ENCODE peak calls at places on chromosomes 3 and 15, in four cellular contexts. X, U, L and K are unnamed samples.

GRCh38 chr15:75483961-75484360 is 32.5 kb upstream of the SIN3A start:
- DNase-seq in X (no peak), U (no peak), L (no peak), K (no peak)

GRCh38 chr3:128878556-128879124 is 780 bp upstream of the ACAD9 start:
- DNase-seq in X (peak; percentile 33), U (peak; percentile 25), L (peak; percentile 77), K (peak; percentile 38)

GRCh38 chr3:22263042-22263441 is 512.0 kb upstream of the ZNF385D start:
- DNase-seq in X (no peak), U (no peak), L (peak; percentile 19), K (no peak)

GRCh38 chr3:30505866-30506517 is 100.4 kb upstream of the TGFBR2 start:
- DNase-seq in X (no peak), U (no peak), L (peak; percentile 41), K (no peak)

GRCh38 chr3:135621184-135621931 is 344.2 kb upstream of the PPP2R3A start:
- DNase-seq in X (no peak), U (no peak), L (no peak), K (no peak)

GRCh38 chr3:172229462-172229861 is 190.1 kb downstream of the FNDC3B start:
- DNase-seq in X (no peak), U (no peak), L (no peak), K (no peak)

GRCh38 chr3:156725706-156726105 is 51.3 kb downstream of the TIPARP start:
- DNase-seq in X (peak; percentile 45), U (no peak), L (no peak), K (peak; percentile 71)

GRCh38 chr3:152610621-152611020 is 224.3 kb upstream of the P2RY1 start:
- DNase-seq in X (no peak), U (no peak), L (no peak), K (no peak)

GRCh38 chr15:40871749-40872617 is 2.1 kb downstream of the RHOV start:
- DNase-seq in X (peak; percentile 77), U (no peak), L (no peak), K (peak; percentile 86)

GRCh38 chr15:56741541-56741940 is 8.2 kb upstream of the ZNF280D start:
- DNase-seq in X (no peak), U (no peak), L (no peak), K (no peak)

GRCh38 chr3:52187576-52187975 is 10.4 kb upstream of the ALAS1 start:
- DNase-seq in X (no peak), U (no peak), L (no peak), K (no peak)
- H3K4me1 ChIP-seq in X (peaks cover 2% of the 10 kb centered on the region), U (peaks cover 14% of the 10 kb centered on the region), L (peaks cover 11% of the 10 kb centered on the region), K (no peaks in the 10 kb centered on the region)

GRCh38 chr3:138009476-138010272 is at the start of gene CLDN18:
- DNase-seq in X (no peak), U (no peak), L (no peak), K (no peak)
- H3K4me1 ChIP-seq in X (no peaks in the 10 kb centered on the region), U (peaks cover 9% of the 10 kb centered on the region), L (no peaks in the 10 kb centered on the region), K (no peaks in the 10 kb centered on the region)

GRCh38 chr3:4983739-4984510 is 4.7 kb downstream of the BHLHE40 start:
- DNase-seq in X (peak; percentile 72), U (peak; percentile 67), L (peak; percentile 92), K (peak; percentile 72)

GRCh38 chr3:4986175-4986610 is 7.0 kb downstream of the BHLHE40 start:
- DNase-seq in X (no peak), U (no peak), L (peak; percentile 64), K (no peak)

GRCh38 chr3:4984511-4984864 is 5.3 kb downstream of the BHLHE40 start:
- DNase-seq in X (no peak), U (no peak), L (peak; percentile 25), K (no peak)

GRCh38 chr3:4986611-4987373 is 7.6 kb downstream of the BHLHE40 start:
- DNase-seq in X (peak; percentile 97), U (peak; percentile 96), L (peak; percentile 98), K (peak; percentile 98)

DNA sequence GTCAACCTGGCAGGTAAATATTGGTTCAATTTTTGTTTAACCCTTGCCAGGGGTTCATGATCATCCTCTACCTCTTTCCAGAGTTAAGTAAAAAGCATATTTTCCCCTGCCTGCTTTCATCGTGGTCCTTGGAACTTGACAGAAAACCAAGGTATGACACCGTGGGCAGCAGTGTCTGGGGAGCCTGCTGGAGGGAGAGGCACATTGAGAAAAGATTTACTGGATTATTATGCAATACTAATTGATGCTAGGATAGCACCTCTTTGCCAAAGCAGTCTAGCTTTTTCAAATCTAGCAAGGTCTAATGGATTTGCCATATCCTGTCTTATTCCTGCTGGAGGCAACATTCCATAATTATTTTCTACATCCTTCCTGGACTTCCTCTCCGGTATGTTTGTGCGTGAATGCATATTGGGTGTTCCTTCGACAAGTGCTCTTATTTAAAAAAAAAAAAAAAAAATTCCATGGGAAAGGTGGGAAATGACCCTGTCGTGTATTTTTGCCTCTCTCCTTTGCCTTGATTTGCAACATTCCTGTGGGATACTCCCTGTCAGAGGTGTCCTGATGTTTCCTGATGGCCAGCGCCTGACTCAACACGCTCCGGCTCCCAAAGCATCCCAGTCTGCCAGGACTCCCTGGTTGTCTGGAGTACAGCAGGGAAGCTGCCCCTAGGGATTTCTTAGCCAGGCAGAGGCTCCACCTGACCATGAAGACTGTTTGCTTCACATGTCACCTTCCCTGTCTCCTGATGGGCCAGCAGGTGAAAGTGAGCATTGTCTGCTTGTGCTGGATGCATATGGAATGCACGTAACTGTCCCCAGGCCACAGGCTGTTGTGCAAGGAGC is 6.3 kb downstream of the BHLHE40 start:
- DNase-seq in X (no peak), U (no peak), L (peak; percentile 76), K (no peak)
- H3K4me1 ChIP-seq in X (peaks cover 64% of the 10 kb centered on the region), U (peaks cover 85% of the 10 kb centered on the region), L (peaks cover 44% of the 10 kb centered on the region), K (peaks cover 10% of the 10 kb centered on the region)

GRCh38 chr15:48451241-48451640 is 120.0 kb downstream of the DUT start:
- DNase-seq in X (no peak), U (no peak), L (no peak), K (no peak)

GRCh38 chr15:48459571-48460461 is 128.6 kb downstream of the DUT start:
- DNase-seq in X (no peak), U (peak; percentile 46), L (peak; percentile 79), K (no peak)

GRCh38 chr15:48451736-48452135 is 120.5 kb downstream of the DUT start:
- DNase-seq in X (no peak), U (no peak), L (no peak), K (no peak)

GRCh38 chr15:48458876-48459275 is 127.6 kb downstream of the DUT start:
- DNase-seq in X (no peak), U (no peak), L (peak; percentile 64), K (no peak)

DNA sequence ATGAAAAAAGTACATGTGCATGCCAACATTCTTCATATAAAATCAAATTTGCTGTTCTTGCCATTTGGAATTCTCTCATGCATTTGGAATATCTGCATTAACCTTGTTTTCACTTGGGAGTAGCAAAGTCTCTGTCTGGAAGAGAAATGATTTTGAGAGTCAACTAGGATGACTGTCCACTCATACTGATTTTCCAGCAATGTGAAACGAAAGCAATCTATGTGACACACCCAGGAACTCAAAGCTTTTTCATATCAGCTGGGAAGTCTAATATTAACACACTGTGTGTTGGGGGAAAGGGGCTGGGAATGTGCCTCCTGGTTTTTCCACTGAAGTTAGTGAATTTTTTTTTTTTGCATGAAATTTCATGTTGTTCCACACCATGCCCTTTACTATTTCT is 124.9 kb downstream of the DUT start:
- DNase-seq in X (no peak), U (no peak), L (no peak), K (no peak)
- H3K4me1 ChIP-seq in X (no peaks in the 10 kb centered on the region), U (peaks cover 18% of the 10 kb centered on the region), L (peaks cover 9% of the 10 kb centered on the region), K (no peaks in the 10 kb centered on the region)

GRCh38 chr15:89114974-89115373 is 26.7 kb downstream of the ABHD2 start:
- DNase-seq in X (no peak), U (peak; percentile 76), L (peak; percentile 84), K (no peak)

GRCh38 chr15:89117790-89118189 is 29.5 kb downstream of the ABHD2 start:
- DNase-seq in X (no peak), U (no peak), L (no peak), K (no peak)

GRCh38 chr15:89118481-89118989 is 30.3 kb downstream of the ABHD2 start:
- DNase-seq in X (no peak), U (no peak), L (no peak), K (no peak)

GRCh38 chr15:89115547-89115946 is 27.3 kb downstream of the ABHD2 start:
- DNase-seq in X (peak; percentile 74), U (no peak), L (no peak), K (peak; percentile 72)

DNA sequence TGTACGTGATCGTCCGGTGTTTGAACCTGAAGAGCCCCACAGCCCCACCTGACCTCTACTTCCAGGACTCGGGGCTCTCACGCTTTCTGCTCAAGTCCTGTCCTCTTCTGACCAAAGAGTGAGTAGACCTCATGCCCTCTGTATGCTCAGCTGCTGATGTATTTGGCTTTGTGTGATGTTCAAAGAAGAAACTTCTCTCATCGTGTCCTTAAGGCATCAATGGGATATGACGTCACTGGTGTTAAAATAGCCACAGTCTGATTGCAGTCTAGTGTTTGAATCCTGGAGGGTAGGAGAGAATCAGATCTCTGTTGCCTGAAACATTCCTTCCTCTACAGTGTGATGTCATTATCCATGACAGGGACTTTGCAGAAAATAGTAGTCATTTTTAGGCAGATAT is 28.1 kb downstream of the ABHD2 start:
- DNase-seq in X (no peak), U (no peak), L (peak; percentile 55), K (no peak)
- H3K4me1 ChIP-seq in X (peaks cover 76% of the 10 kb centered on the region), U (peaks cover 100% of the 10 kb centered on the region), L (peaks cover 19% of the 10 kb centered on the region), K (peaks cover 25% of the 10 kb centered on the region)

GRCh38 chr3:101574388-101575156 is 592 bp downstream of the PCNP start:
- DNase-seq in X (peak; percentile 44), U (peak; percentile 56), L (peak; percentile 62), K (peak; percentile 53)
- H3K4me1 ChIP-seq in X (peaks cover 33% of the 10 kb centered on the region), U (peaks cover 52% of the 10 kb centered on the region), L (no peaks in the 10 kb centered on the region), K (peaks cover 8% of the 10 kb centered on the region)